ENCODE peak calls at places on chromosomes 11 and 22, in six cellular contexts. J is H1, N is neuronal stem cell, G is IMR-90, X is mesendoderm, B is mesenchymal stem cell. P is an unnamed sample.

GRCh38 chr11:121715395-121715794 is 262.6 kb upstream of the SORL1-AS1 start:
- DNase-seq in J (no peak), N (no peak), G (no peak), X (no peak), B (no peak), P (no peak)

GRCh38 chr22:40679249-40679963 is at the start of gene MCHR1:
- DNase-seq in J (no peak), N (no peak), G (peak), X (no peak), B (no peak), P (no peak)

GRCh38 chr11:126339866-126340434 is 15.5 kb upstream of the ST3GAL4 start:
- DNase-seq in J (no peak), N (no peak), G (peak), X (no peak), B (no peak), P (no peak)

GRCh38 chr11:121652982-121653381 is 200.2 kb upstream of the SORL1-AS1 start:
- DNase-seq in J (no peak), N (no peak), G (no peak), X (peak), B (no peak), P (no peak)

GRCh38 chr11:122258446-122258994 is 142.5 kb upstream of the BLID start:
- DNase-seq in J (no peak), N (no peak), G (no peak), X (no peak), B (no peak), P (no peak)

GRCh38 chr11:7646866-7647265 is 26.4 kb downstream of the CYB5R2 start:
- DNase-seq in J (no peak), N (no peak), G (no peak), X (peak), B (no peak), P (peak)

GRCh38 chr11:96049426-96049825 is 125.5 kb upstream of the MTMR2 start:
- DNase-seq in J (no peak), N (no peak), G (peak), X (no peak), B (peak), P (peak)

GRCh38 chr11:111001986-111002616 is 243.4 kb upstream of the POU2AF2 start:
- DNase-seq in J (no peak), N (no peak), G (peak), X (no peak), B (peak), P (peak)

GRCh38 chr22:37640591-37641250 is 1.3 kb downstream of the SH3BP1 start:
- DNase-seq in J (no peak), N (no peak), G (no peak), X (no peak), B (peak), P (no peak)

GRCh38 chr11:122599434-122599833 is 56.1 kb upstream of the UBASH3B start:
- DNase-seq in J (no peak), N (no peak), G (no peak), X (no peak), B (no peak), P (no peak)

GRCh38 chr11:2378527-2379210 is 1.6 kb downstream of the CD81 start:
- DNase-seq in J (no peak), N (no peak), G (peak), X (no peak), B (peak), P (no peak)

GRCh38 chr22:21624120-21624879 is 5.5 kb downstream of the YDJC start:
- DNase-seq in J (no peak), N (no peak), G (peak), X (peak), B (no peak), P (no peak)

GRCh38 chr11:128496684-128497056 is 90.7 kb downstream of the ETS1 start:
- DNase-seq in J (no peak), N (no peak), G (no peak), X (no peak), B (no peak), P (no peak)

GRCh38 chr11:114262681-114263509 is 33.3 kb upstream of the NNMT start:
- DNase-seq in J (no peak), N (no peak), G (peak), X (peak), B (peak), P (no peak)

GRCh38 chr11:134815404-134815803 is 403.4 kb upstream of the B3GAT1 start:
- DNase-seq in J (no peak), N (no peak), G (no peak), X (no peak), B (no peak), P (no peak)

GRCh38 chr11:129709801-129710398 is 105.7 kb upstream of the TMEM45B start:
- DNase-seq in J (no peak), N (no peak), G (no peak), X (no peak), B (no peak), P (no peak)

GRCh38 chr11:19382131-19382611 is 141.4 kb upstream of the E2F8 start:
- DNase-seq in J (no peak), N (peak), G (no peak), X (no peak), B (no peak), P (no peak)

GRCh38 chr11:112525270-112525669 is 264.6 kb upstream of the PLET1 start:
- DNase-seq in J (no peak), N (no peak), G (no peak), X (no peak), B (peak), P (peak)

GRCh38 chr22:27135582-27135981 is 478.2 kb downstream of the MIAT start:
- DNase-seq in J (no peak), N (no peak), G (peak), X (peak), B (peak), P (no peak)

GRCh38 chr11:122202161-122202950 is 86.3 kb upstream of the BLID start:
- DNase-seq in J (no peak), N (no peak), G (peak), X (no peak), B (peak), P (no peak)

GRCh38 chr11:13016415-13016814 is 7.3 kb downstream of the RASSF10 start:
- DNase-seq in J (no peak), N (no peak), G (no peak), X (no peak), B (no peak), P (peak)

GRCh38 chr11:13013054-13013488 is 4.0 kb downstream of the RASSF10 start:
- DNase-seq in J (no peak), N (no peak), G (no peak), X (no peak), B (no peak), P (no peak)

GRCh38 chr11:13012037-13012693 is 3.0 kb downstream of the RASSF10 start:
- DNase-seq in J (no peak), N (peak), G (no peak), X (peak), B (no peak), P (peak)

GRCh38 chr11:13019313-13019712 is 10.2 kb downstream of the RASSF10 start:
- DNase-seq in J (no peak), N (no peak), G (no peak), X (no peak), B (no peak), P (no peak)

DNA sequence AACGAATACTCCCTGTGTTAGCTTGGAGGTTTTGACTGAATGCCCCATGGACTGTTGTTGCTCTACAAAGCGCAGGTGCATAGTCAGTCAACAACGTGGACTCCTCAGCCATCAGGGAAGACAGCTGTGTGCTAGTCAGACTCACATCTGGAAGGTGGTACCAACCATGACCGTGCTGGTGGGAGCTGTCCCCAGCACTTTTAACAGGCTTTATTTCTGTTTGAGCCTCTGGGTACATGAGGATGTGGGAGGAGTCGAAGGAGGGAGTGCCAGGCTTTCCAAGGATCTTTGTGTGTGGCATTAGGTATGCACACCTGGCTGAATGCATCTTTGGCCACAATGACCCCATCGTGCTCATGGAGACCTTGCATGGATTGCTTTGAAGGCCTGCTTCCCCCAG is 6.6 kb downstream of the RASSF10 start:
- DNase-seq in J (no peak), N (no peak), G (no peak), X (no peak), B (no peak), P (no peak)
- H3K23ac ChIP-seq in J (no peak), N (no peak), G (no peak), X (no peak), B (no peak), P (no peak)

GRCh38 chr11:60370811-60371297 is 7.5 kb upstream of the MS4A7 start:
- DNase-seq in J (no peak), N (no peak), G (no peak), X (no peak), B (peak), P (peak)

GRCh38 chr11:60370252-60370810 is 8.0 kb upstream of the MS4A7 start:
- DNase-seq in J (no peak), N (no peak), G (no peak), X (no peak), B (no peak), P (no peak)

GRCh38 chr11:60367009-60367408 is 11.3 kb upstream of the MS4A7 start:
- DNase-seq in J (no peak), N (no peak), G (no peak), X (no peak), B (peak), P (no peak)

GRCh38 chr11:60371854-60372253 is 6.5 kb upstream of the MS4A7 start:
- DNase-seq in J (no peak), N (no peak), G (no peak), X (no peak), B (no peak), P (no peak)

DNA sequence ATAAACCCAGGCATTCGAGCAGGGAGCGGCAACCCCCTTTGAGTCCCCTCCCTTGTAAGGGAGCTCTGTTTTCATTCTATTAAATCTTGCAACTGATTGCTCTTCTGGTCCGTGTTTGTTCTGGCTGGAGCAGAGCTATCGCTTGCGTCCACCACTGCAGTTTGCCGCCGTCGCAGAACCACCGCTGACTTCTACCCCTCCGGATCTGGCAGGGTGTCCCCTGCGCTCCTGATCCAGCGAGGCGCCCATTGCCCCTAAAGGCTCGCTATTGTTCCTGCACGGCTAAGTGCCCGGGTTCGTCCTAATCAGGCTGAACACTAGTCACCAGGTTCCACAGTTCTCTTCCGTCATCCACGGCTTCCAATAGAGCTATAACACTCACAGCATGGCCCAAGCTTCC is 10.4 kb upstream of the MS4A7 start:
- DNase-seq in J (no peak), N (no peak), G (no peak), X (no peak), B (no peak), P (no peak)
- H2BK5ac ChIP-seq in J (no peak), N (no peak), G (no peak), X (no peak), B (no peak), P (no peak)

DNA sequence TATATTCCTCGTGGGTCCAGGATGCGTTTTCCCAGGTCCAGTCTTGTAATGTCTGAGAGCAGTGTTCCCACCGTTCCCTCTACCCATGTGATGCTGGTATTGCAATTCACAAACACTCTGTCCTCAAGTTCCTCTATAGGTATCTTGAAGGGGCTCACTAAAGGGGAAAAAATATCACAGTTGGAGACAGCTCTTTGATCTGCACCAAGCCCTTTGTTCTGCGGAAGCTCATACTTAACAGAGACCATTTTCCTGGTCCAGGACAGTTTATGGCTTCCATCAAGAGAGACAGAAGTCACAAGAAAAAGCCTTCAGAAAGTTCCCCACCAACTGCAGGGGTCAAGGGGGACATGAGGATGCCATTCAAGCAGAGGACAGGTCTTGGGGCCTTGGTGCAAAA is 2.1 kb downstream of the CD3D start:
- DNase-seq in J (no peak), N (no peak), G (no peak), X (no peak), B (no peak), P (no peak)
- H3K4me3 ChIP-seq in J (no peak), N (no peak), G (no peak), X (no peak), B (no peak), P (no peak)

GRCh38 chr22:23534851-23535717 is 45.0 kb downstream of the IGLL1 start:
- DNase-seq in J (no peak), N (no peak), G (no peak), X (no peak), B (no peak), P (no peak)
- H3K23ac ChIP-seq in J (no peak), N (peak), G (no peak), X (peak), B (no peak), P (no peak)

GRCh38 chr11:62835336-62835735 is 2.7 kb upstream of the TEX54 start:
- DNase-seq in J (no peak), N (no peak), G (no peak), X (no peak), B (no peak), P (no peak)

GRCh38 chr11:62830904-62831519 is 839 bp downstream of the STX5 start:
- DNase-seq in J (no peak), N (no peak), G (no peak), X (peak), B (no peak), P (no peak)

GRCh38 chr11:62831520-62832345 is at the start of gene STX5:
- DNase-seq in J (peak), N (peak), G (peak), X (peak), B (peak), P (peak)

GRCh38 chr11:62832346-62833234 is at the start of gene TEX54:
- DNase-seq in J (no peak), N (no peak), G (peak), X (no peak), B (no peak), P (no peak)
- H2BK5ac ChIP-seq in J (peak), N (peak), G (peak), X (no peak), B (peak), P (peak)

GRCh38 chr11:101127348-101127698 is 2.3 kb downstream of the PGR start:
- DNase-seq in J (no peak), N (no peak), G (no peak), X (peak), B (no peak), P (no peak)

GRCh38 chr11:101128571-101129202 is 926 bp downstream of the PGR start:
- DNase-seq in J (no peak), N (peak), G (no peak), X (no peak), B (peak), P (no peak)

GRCh38 chr11:101127699-101128570 is 1.7 kb downstream of the PGR start:
- DNase-seq in J (peak), N (peak), G (no peak), X (peak), B (peak), P (no peak)

GRCh38 chr11:101126551-101127347 is 2.9 kb downstream of the PGR start:
- DNase-seq in J (peak), N (peak), G (no peak), X (peak), B (peak), P (peak)

DNA sequence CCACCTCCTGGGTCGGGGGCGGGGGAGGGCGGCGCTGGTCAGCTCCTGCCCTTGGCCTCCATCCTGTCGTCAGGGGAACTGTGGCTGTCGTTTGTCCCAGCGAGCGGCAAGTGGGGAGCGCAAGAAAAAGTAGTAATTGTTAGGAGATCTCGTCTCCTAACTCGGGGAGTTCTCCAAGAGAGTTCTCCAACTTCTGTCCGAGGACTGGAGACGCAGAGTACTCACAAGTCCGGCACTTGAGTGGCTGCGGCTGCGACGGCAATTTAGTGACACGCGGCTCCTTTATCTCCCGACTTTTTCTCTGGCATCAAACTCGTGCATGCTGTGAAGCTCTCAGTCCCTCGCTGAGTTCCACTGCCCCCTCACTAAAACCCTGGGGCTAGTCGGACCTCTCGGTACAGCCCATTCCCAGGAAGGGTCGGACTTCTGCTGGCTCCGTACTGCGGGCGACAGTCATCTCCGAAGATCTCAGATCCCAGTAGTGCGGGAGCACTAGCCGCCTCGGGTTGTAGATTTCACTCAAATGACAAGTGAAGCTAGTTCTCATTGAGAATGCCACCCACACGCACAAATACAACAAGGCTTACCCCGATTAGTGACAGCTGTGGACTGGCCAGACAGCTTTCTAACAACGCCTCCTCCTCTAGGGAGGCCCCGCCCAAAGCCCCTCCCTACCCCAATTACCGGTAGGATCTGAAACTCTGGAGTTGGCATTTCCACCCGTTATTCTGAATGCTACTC is at the start of gene PGR:
- DNase-seq in J (no peak), N (peak), G (no peak), X (peak), B (peak), P (peak)
- H3K4me3 ChIP-seq in J (peak), N (peak), G (no peak), X (no peak), B (peak), P (no peak)

GRCh38 chr11:1099519-1100355 is 25.1 kb downstream of the MUC2 start:
- DNase-seq in J (no peak), N (no peak), G (no peak), X (no peak), B (no peak), P (no peak)
- H3K23ac ChIP-seq in J (no peak), N (peak), G (no peak), X (no peak), B (peak), P (no peak)

GRCh38 chr11:117856892-117857291 is 19.6 kb downstream of the FXYD6 start:
- DNase-seq in J (no peak), N (no peak), G (no peak), X (no peak), B (no peak), P (no peak)

GRCh38 chr11:117859713-117860112 is 16.7 kb downstream of the FXYD6 start:
- DNase-seq in J (no peak), N (no peak), G (no peak), X (no peak), B (no peak), P (no peak)

GRCh38 chr11:117857734-117858369 is 18.6 kb downstream of the FXYD6 start:
- DNase-seq in J (no peak), N (no peak), G (no peak), X (no peak), B (no peak), P (no peak)

GRCh38 chr11:117860139-117860538 is 16.3 kb downstream of the FXYD6 start:
- DNase-seq in J (no peak), N (no peak), G (no peak), X (no peak), B (no peak), P (no peak)

DNA sequence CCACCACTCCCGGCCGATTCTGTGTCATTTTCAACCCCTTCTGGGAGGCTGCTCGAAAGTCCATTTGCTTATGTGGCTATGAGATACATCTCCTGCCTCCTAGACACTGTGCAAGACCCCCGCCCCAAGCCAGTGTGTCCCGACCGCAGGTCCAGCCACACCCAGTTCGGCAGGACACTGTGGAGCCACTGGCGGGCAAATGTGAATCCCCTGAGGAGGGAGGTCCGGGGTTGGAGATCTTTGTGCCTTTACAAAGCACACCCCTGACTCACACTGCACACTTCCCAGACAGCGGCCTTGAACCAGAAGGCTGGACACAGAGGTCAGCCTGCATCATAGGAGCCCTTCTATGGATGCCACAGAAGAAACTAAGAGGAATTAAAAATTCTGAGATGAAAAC is 17.4 kb downstream of the FXYD6 start:
- DNase-seq in J (no peak), N (no peak), G (no peak), X (no peak), B (no peak), P (no peak)
- H2BK5ac ChIP-seq in J (no peak), N (no peak), G (no peak), X (no peak), B (no peak), P (no peak)

GRCh38 chr11:74050465-74050864 is 41.6 kb upstream of the UCP3 start:
- DNase-seq in J (no peak), N (no peak), G (peak), X (no peak), B (no peak), P (peak)

GRCh38 chr11:74043450-74043849 is 34.6 kb upstream of the UCP3 start:
- DNase-seq in J (no peak), N (no peak), G (no peak), X (no peak), B (no peak), P (no peak)

GRCh38 chr11:74048993-74049392 is 40.1 kb upstream of the UCP3 start:
- DNase-seq in J (no peak), N (no peak), G (peak), X (no peak), B (no peak), P (no peak)

GRCh38 chr11:74044538-74044937 is 35.7 kb upstream of the UCP3 start:
- DNase-seq in J (no peak), N (no peak), G (no peak), X (no peak), B (no peak), P (no peak)
- H3K4me3 ChIP-seq in J (no peak), N (no peak), G (no peak), X (no peak), B (no peak), P (no peak)

GRCh38 chr11:27094062-27094587 is 53.5 kb downstream of the BBOX1 start:
- DNase-seq in J (no peak), N (no peak), G (no peak), X (no peak), B (no peak), P (peak)
- H3K23ac ChIP-seq in J (no peak), N (no peak), G (no peak), X (no peak), B (no peak), P (no peak)